ENCODE peak calls at places on chromosome X, in ten cellular contexts. Q is naive thymus-derived CD4-positive, alpha-beta T cell; L is thoracic aorta; U is bronchial epithelial cell; W is suprapubic skin; V is SK-N-SH; D is vagina; N is CD8-positive, alpha-beta memory T cell; S is BE2C; Y is astrocyte. P is an unnamed sample. For H3K27me3, the result is how much of the 10 kb centered on the place peaks cover.

GRCh38 chrX:105302246-105302645 is 81.8 kb upstream of the TEX13A start:
- DNase-seq in Q (no peak), L (no peak), U (peak), W (no peak), V (no peak), D (no peak), N (no peak), S (no peak), Y (no peak), P (no peak)

GRCh38 chrX:133859860-133860259 is 125.5 kb downstream of the GPC3 start:
- DNase-seq in Q (no peak), L (no peak), U (peak), W (no peak), V (no peak), D (no peak), N (no peak), S (no peak), Y (peak), P (no peak)

GRCh38 chrX:51931761-51932160 is 38.3 kb downstream of the MAGED1 start:
- DNase-seq in Q (no peak), L (no peak), U (no peak), W (no peak), V (peak), D (no peak), N (no peak), S (no peak), Y (no peak), P (no peak)

GRCh38 chrX:21973321-21974010 is 33.0 kb downstream of the SMS start:
- DNase-seq in Q (no peak), L (no peak), U (no peak), W (no peak), V (no peak), D (no peak), N (no peak), S (no peak), Y (no peak), P (no peak)

GRCh38 chrX:103779156-103779555 is 2.5 kb downstream of the PLP1 start:
- DNase-seq in Q (no peak), L (no peak), U (no peak), W (no peak), V (peak), D (no peak), N (no peak), S (peak), Y (peak), P (no peak)

GRCh38 chrX:141469469-141469868 is 115.1 kb downstream of the SPANXA1 start:
- DNase-seq in Q (no peak), L (no peak), U (peak), W (no peak), V (no peak), D (no peak), N (no peak), S (no peak), Y (peak), P (no peak)

GRCh38 chrX:46903458-46904242 is 8.6 kb upstream of the JADE3 start:
- DNase-seq in Q (peak), L (no peak), U (peak), W (peak), V (peak), D (no peak), N (peak), S (peak), Y (peak), P (peak)

GRCh38 chrX:421646-422325 is 35.1 kb upstream of the PPP2R3B start:
- DNase-seq in Q (no peak), L (no peak), U (no peak), W (no peak), V (no peak), D (no peak), N (no peak), S (no peak), Y (no peak), P (no peak)

GRCh38 chrX:37603938-37604409 is 32.5 kb downstream of the LANCL3 start:
- DNase-seq in Q (no peak), L (no peak), U (no peak), W (no peak), V (no peak), D (no peak), N (no peak), S (no peak), Y (no peak), P (no peak)

GRCh38 chrX:155956099-155956498 is 41.4 kb upstream of the IL9R start:
- DNase-seq in Q (no peak), L (no peak), U (no peak), W (no peak), V (no peak), D (no peak), N (no peak), S (no peak), Y (no peak), P (no peak)

GRCh38 chrX:128691872-128692271 is 639.7 kb upstream of the ACTRT1 start:
- DNase-seq in Q (no peak), L (no peak), U (peak), W (no peak), V (no peak), D (no peak), N (no peak), S (no peak), Y (no peak), P (no peak)

GRCh38 chrX:17403231-17403691 is 28.3 kb downstream of the NHS start:
- DNase-seq in Q (no peak), L (no peak), U (no peak), W (no peak), V (no peak), D (no peak), N (no peak), S (no peak), Y (no peak), P (no peak)

GRCh38 chrX:110614596-110614995 is 181.0 kb downstream of the CHRDL1 start:
- DNase-seq in Q (no peak), L (no peak), U (no peak), W (no peak), V (no peak), D (no peak), N (no peak), S (no peak), Y (no peak), P (no peak)

GRCh38 chrX:41589634-41590270 is 99.0 kb upstream of the GPR34 start:
- DNase-seq in Q (no peak), L (no peak), U (no peak), W (no peak), V (no peak), D (no peak), N (no peak), S (no peak), Y (peak), P (no peak)

GRCh38 chrX:130523460-130524394 is 121.9 kb downstream of the RBMX2 start:
- DNase-seq in Q (no peak), L (peak), U (peak), W (no peak), V (peak), D (no peak), N (no peak), S (peak), Y (no peak), P (peak)

GRCh38 chrX:134868766-134869495 is 121.9 kb upstream of the SMIM10 start:
- DNase-seq in Q (no peak), L (no peak), U (peak), W (no peak), V (no peak), D (no peak), N (no peak), S (no peak), Y (peak), P (no peak)

GRCh38 chrX:11117751-11118150 is 6.6 kb downstream of the HCCS start:
- DNase-seq in Q (no peak), L (no peak), U (no peak), W (no peak), V (no peak), D (no peak), N (no peak), S (no peak), Y (peak), P (no peak)

GRCh38 chrX:118525146-118525725 is 29.6 kb downstream of the DOCK11 start:
- DNase-seq in Q (no peak), L (no peak), U (no peak), W (no peak), V (no peak), D (no peak), N (no peak), S (no peak), Y (no peak), P (no peak)

GRCh38 chrX:30301977-30302376 is 7.2 kb downstream of the NR0B1 start:
- DNase-seq in Q (no peak), L (no peak), U (peak), W (no peak), V (no peak), D (no peak), N (no peak), S (no peak), Y (peak), P (peak)

GRCh38 chrX:37348237-37349130 is 680 bp upstream of the PRRG1 start:
- DNase-seq in Q (no peak), L (no peak), U (no peak), W (no peak), V (no peak), D (no peak), N (no peak), S (no peak), Y (peak), P (no peak)

GRCh38 chrX:11557120-11557519 is 108.6 kb downstream of the ARHGAP6 start:
- DNase-seq in Q (no peak), L (no peak), U (peak), W (no peak), V (no peak), D (no peak), N (no peak), S (no peak), Y (peak), P (no peak)

GRCh38 chrX:136735604-136736003 is 45.1 kb downstream of the ARHGEF6 start:
- DNase-seq in Q (no peak), L (no peak), U (no peak), W (no peak), V (no peak), D (no peak), N (no peak), S (no peak), Y (no peak), P (no peak)

GRCh38 chrX:18897611-18898010 is 86.3 kb downstream of the PHKA2 start:
- DNase-seq in Q (no peak), L (no peak), U (no peak), W (no peak), V (no peak), D (no peak), N (no peak), S (no peak), Y (no peak), P (no peak)

GRCh38 chrX:129737921-129738320 is 858 bp upstream of the XPNPEP2 start:
- DNase-seq in Q (no peak), L (no peak), U (peak), W (peak), V (no peak), D (no peak), N (no peak), S (no peak), Y (peak), P (no peak)

GRCh38 chrX:136227948-136228584 is 23.1 kb downstream of the MAP7D3 start:
- DNase-seq in Q (no peak), L (no peak), U (peak), W (no peak), V (no peak), D (no peak), N (no peak), S (no peak), Y (no peak), P (no peak)

GRCh38 chrX:21943460-21944135 is 3.1 kb downstream of the SMS start:
- DNase-seq in Q (no peak), L (no peak), U (peak), W (no peak), V (no peak), D (no peak), N (no peak), S (no peak), Y (peak), P (no peak)

GRCh38 chrX:125998432-125998831 is 167.7 kb downstream of the DCAF12L2 start:
- DNase-seq in Q (no peak), L (no peak), U (no peak), W (no peak), V (peak), D (no peak), N (no peak), S (no peak), Y (no peak), P (peak)

GRCh38 chrX:80282535-80282934 is 137.7 kb upstream of the TENT5D start:
- DNase-seq in Q (no peak), L (no peak), U (no peak), W (no peak), V (no peak), D (no peak), N (no peak), S (no peak), Y (no peak), P (no peak)

DNA sequence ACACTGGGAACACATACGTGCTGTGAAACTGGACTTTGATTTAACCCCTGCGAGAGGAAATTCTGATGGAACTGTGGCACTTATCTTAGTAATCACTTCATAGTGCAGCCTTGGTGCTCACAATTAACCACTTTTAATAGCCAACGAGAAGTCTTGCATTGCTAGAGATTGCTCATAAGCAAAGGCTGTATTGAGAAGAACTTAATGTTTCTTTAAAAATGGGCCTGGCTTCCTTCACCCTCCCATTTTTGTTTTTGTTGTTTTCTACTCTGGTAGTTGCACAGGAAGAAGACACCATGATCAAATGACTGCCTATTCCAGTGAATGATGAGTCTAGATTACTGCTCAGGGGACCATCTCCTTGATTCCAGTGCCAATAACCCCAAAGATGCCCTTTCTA is 52.5 kb upstream of the NKAP start:
- DNase-seq in Q (no peak), L (no peak), U (no peak), W (no peak), V (no peak), D (no peak), N (no peak), S (no peak), Y (no peak), P (no peak)
- H3K27me3 ChIP-seq in Q (under half), L (under half), U (under half), W (half or more), V (half or more), D (under half), N (under half), S (half or more), Y (half or more), P (half or more)

GRCh38 chrX:124045109-124045508 is 83.6 kb downstream of the STAG2 start:
- DNase-seq in Q (no peak), L (no peak), U (peak), W (no peak), V (no peak), D (no peak), N (no peak), S (no peak), Y (no peak), P (no peak)

DNA sequence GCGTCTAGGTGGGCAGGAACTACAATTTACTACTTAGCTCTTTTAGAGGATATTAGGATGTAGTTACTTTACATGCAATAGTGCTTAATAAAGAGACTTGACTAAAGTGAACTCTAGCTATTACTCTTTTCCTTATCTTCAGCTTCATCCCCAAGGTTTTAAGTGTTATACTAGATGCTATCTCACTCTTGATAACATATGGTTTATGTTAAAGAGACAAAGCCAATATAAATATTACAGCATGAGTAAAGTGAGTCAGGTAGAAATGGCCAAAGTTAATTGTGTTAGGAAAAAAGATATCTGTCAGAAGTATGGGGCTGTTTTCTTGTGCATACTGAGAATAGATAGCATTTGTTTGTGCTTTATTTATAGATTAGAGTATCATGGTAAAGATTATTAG is 80.5 kb downstream of the STAG2 start:
- DNase-seq in Q (no peak), L (no peak), U (no peak), W (no peak), V (no peak), D (no peak), N (no peak), S (no peak), Y (no peak), P (no peak)
- H3K4me3 ChIP-seq in Q (no peak), L (no peak), U (no peak), W (no peak), V (no peak), D (no peak), N (no peak), S (no peak), Y (no peak), P (no peak)

DNA sequence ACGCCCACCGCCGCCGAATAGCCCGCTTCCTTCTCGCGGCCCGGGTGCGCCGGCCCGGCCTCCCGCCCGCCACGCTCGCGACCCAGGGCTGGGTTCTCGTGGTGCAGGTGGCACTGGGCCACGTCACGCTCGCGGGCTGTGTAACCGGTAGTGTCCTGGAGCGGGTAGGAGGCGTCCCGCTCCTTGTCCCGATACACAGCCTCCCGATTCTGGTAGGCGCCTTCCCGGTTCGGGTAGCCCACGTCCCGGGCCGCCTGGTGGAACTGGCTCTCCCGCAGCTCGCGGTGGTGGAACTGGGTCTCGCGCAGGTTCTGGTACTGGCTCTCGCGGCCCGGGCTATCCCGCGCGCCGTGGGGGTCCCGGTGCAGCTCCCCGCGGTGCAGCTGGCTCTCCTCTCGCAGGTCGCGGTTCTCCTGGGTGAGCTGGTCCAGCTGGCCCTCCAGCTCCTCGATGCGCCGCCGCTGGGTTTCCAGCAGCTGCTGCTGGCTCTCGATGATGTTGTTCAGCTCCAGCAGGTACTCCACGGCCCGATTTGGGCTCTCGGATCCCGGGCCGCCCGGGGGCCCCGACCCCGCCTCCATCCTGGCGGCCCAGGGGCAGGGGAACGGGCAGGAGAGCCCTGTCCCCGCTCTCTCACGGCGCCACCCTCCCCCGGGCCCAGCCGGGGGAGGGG is 39.3 kb upstream of the IQSEC2 start:
- DNase-seq in Q (peak), L (no peak), U (no peak), W (no peak), V (peak), D (no peak), N (peak), S (no peak), Y (no peak), P (peak)
- H3K27me3 ChIP-seq in Q (under half), L (under half), U (under half), W (under half), V (under half), D (under half), N (under half), S (under half), Y (under half), P (under half)

GRCh38 chrX:102712967-102713677 is 874 bp downstream of the GPRASP2 start:
- DNase-seq in Q (peak), L (no peak), U (peak), W (peak), V (peak), D (no peak), N (no peak), S (peak), Y (peak), P (peak)
- H3K4me3 ChIP-seq in Q (peak), L (peak), U (peak), W (peak), V (peak), D (peak), N (peak), S (peak), Y (peak), P (peak)

GRCh38 chrX:115472131-115472530 is 88.8 kb upstream of the PLS3 start:
- DNase-seq in Q (no peak), L (no peak), U (no peak), W (no peak), V (no peak), D (no peak), N (no peak), S (no peak), Y (no peak), P (no peak)
- H3K27me3 ChIP-seq in Q (under half), L (under half), U (under half), W (under half), V (under half), D (under half), N (under half), S (under half), Y (under half), P (under half)